ENCODE peak calls at places on chromosome 20, in eight cellular contexts. Z, F, L, C, A, D, X and G are unnamed samples.
A peak's percentile ranks its signal among the peaks of the same experiment; 100 is the strongest.

GRCh38 chr20:32930701-32931100 is 72.0 kb downstream of the EFCAB8 start:
- DNase-seq in Z (no peak), F (no peak), L (no peak), C (no peak), A (no peak), D (no peak), X (no peak), G (no peak)

GRCh38 chr20:50312682-50313187 is 122.1 kb downstream of the CEBPB start:
- DNase-seq in Z (no peak), F (peak; percentile 79), L (peak; percentile 94), C (no peak), A (peak; percentile 79), D (no peak), X (no peak), G (no peak)

GRCh38 chr20:32521780-32522524 is 63.2 kb downstream of the NOL4L start:
- DNase-seq in Z (peak; percentile 79), F (peak; percentile 47), L (no peak), C (no peak), A (peak; percentile 45), D (peak; percentile 89), X (peak; percentile 92), G (peak; percentile 72)

GRCh38 chr20:9360427-9360826 is 154.0 kb upstream of the LAMP5 start:
- DNase-seq in Z (no peak), F (no peak), L (no peak), C (no peak), A (no peak), D (no peak), X (no peak), G (no peak)

GRCh38 chr20:33970229-33970628 is 23.5 kb upstream of the RALY start:
- DNase-seq in Z (no peak), F (no peak), L (no peak), C (no peak), A (no peak), D (no peak), X (no peak), G (no peak)

GRCh38 chr20:44733341-44734069 is 12.2 kb upstream of the KCNK15 start:
- DNase-seq in Z (peak; percentile 69), F (peak; percentile 64), L (peak; percentile 90), C (no peak), A (peak; percentile 66), D (peak; percentile 46), X (peak; percentile 84), G (no peak)

GRCh38 chr20:32655903-32656500 is 17.7 kb downstream of the C20orf203 start:
- DNase-seq in Z (no peak), F (no peak), L (no peak), C (no peak), A (no peak), D (no peak), X (no peak), G (no peak)

GRCh38 chr20:10671221-10671849 is 2.5 kb downstream of the JAG1 start:
- DNase-seq in Z (peak; percentile 98), F (peak; percentile 93), L (peak; percentile 96), C (peak; percentile 82), A (no peak), D (peak; percentile 30), X (peak; percentile 72), G (no peak)

GRCh38 chr20:13322621-13323020 is 101.5 kb downstream of the ISM1 start:
- DNase-seq in Z (no peak), F (no peak), L (no peak), C (no peak), A (no peak), D (no peak), X (no peak), G (no peak)

GRCh38 chr20:19727251-19727847 is 30.7 kb upstream of the RIN2 start:
- DNase-seq in Z (no peak), F (no peak), L (no peak), C (no peak), A (no peak), D (no peak), X (no peak), G (no peak)

GRCh38 chr20:38167851-38168760 is 3.0 kb upstream of the TGM2 start:
- DNase-seq in Z (peak; percentile 57), F (peak; percentile 77), L (peak; percentile 96), C (no peak), A (peak; percentile 88), D (no peak), X (no peak), G (no peak)

GRCh38 chr20:4437131-4437530 is 284.6 kb upstream of the PRND start:
- DNase-seq in Z (no peak), F (no peak), L (no peak), C (no peak), A (no peak), D (no peak), X (no peak), G (no peak)

GRCh38 chr20:20499469-20499868 is 131.6 kb downstream of the INSM1 start:
- DNase-seq in Z (no peak), F (no peak), L (no peak), C (no peak), A (no peak), D (no peak), X (no peak), G (no peak)

GRCh38 chr20:10313701-10314100 is 95.1 kb downstream of the SNAP25 start:
- DNase-seq in Z (no peak), F (no peak), L (no peak), C (no peak), A (no peak), D (no peak), X (no peak), G (no peak)

GRCh38 chr20:54284928-54285704 is 77.2 kb downstream of the PFDN4 start:
- DNase-seq in Z (no peak), F (no peak), L (no peak), C (peak; percentile 5), A (no peak), D (no peak), X (no peak), G (no peak)

GRCh38 chr20:20440473-20440872 is 72.6 kb downstream of the INSM1 start:
- DNase-seq in Z (no peak), F (no peak), L (no peak), C (no peak), A (no peak), D (no peak), X (no peak), G (no peak)

GRCh38 chr20:48921168-48921882 is at the start of gene ARFGEF2:
- DNase-seq in Z (peak; percentile 92), F (peak; percentile 88), L (peak; percentile 95), C (no peak), A (peak; percentile 93), D (peak; percentile 93), X (peak; percentile 93), G (peak; percentile 94)

GRCh38 chr20:45725134-45725533 is 3.0 kb downstream of the SPINT4 start:
- DNase-seq in Z (no peak), F (no peak), L (no peak), C (no peak), A (no peak), D (no peak), X (no peak), G (no peak)

GRCh38 chr20:49987015-49987867 is 4.5 kb downstream of the SNAI1 start:
- DNase-seq in Z (no peak), F (no peak), L (no peak), C (no peak), A (no peak), D (no peak), X (no peak), G (no peak)

GRCh38 chr20:58921564-58921963 is 59.5 kb upstream of the NELFCD start:
- DNase-seq in Z (no peak), F (no peak), L (no peak), C (no peak), A (no peak), D (no peak), X (no peak), G (no peak)

GRCh38 chr20:32224463-32224862 is 16.8 kb downstream of the POFUT1 start:
- DNase-seq in Z (no peak), F (no peak), L (no peak), C (no peak), A (no peak), D (no peak), X (no peak), G (no peak)

GRCh38 chr20:32524871-32525501 is 60.1 kb downstream of the NOL4L start:
- DNase-seq in Z (no peak), F (no peak), L (peak; percentile 88), C (no peak), A (peak; percentile 56), D (no peak), X (no peak), G (no peak)

GRCh38 chr20:50471231-50471630 is 39.0 kb upstream of the PTPN1 start:
- DNase-seq in Z (no peak), F (no peak), L (no peak), C (no peak), A (no peak), D (no peak), X (no peak), G (no peak)

GRCh38 chr20:51826372-51826771 is 24.1 kb upstream of the SALL4 start:
- DNase-seq in Z (no peak), F (no peak), L (no peak), C (no peak), A (no peak), D (no peak), X (no peak), G (no peak)
- TF ChIP-seq CTCF in Z (no peak), F (no peak), L (no peak), C (no peak), A (no peak), D (no peak), X (no peak), G (no peak)

GRCh38 chr20:14824996-14825395 is 487.6 kb upstream of the FLRT3 start:
- DNase-seq in Z (no peak), F (no peak), L (no peak), C (no peak), A (no peak), D (no peak), X (no peak), G (no peak)

GRCh38 chr20:14821251-14821650 is 483.8 kb upstream of the FLRT3 start:
- DNase-seq in Z (no peak), F (no peak), L (no peak), C (no peak), A (no peak), D (no peak), X (no peak), G (no peak)

GRCh38 chr20:14817121-14817520 is 479.7 kb upstream of the FLRT3 start:
- DNase-seq in Z (no peak), F (no peak), L (no peak), C (no peak), A (no peak), D (no peak), X (no peak), G (no peak)

GRCh38 chr20:14816471-14816870 is 479.1 kb upstream of the FLRT3 start:
- DNase-seq in Z (no peak), F (no peak), L (no peak), C (no peak), A (no peak), D (no peak), X (no peak), G (no peak)

GRCh38 chr20:14820771-14821170 is 483.4 kb upstream of the FLRT3 start:
- DNase-seq in Z (no peak), F (no peak), L (no peak), C (no peak), A (no peak), D (no peak), X (no peak), G (no peak)
- TF ChIP-seq CTCF in Z (no peak), F (no peak), L (no peak), C (no peak), A (no peak), D (no peak), X (no peak), G (no peak)

GRCh38 chr20:23526850-23527249 is 35.9 kb downstream of the CST8 start:
- DNase-seq in Z (no peak), F (no peak), L (no peak), C (no peak), A (no peak), D (no peak), X (no peak), G (no peak)
- TF ChIP-seq CTCF in Z (no peak), F (no peak), L (no peak), C (no peak), A (no peak), D (peak; percentile 13), X (no peak), G (no peak)

GRCh38 chr20:57291003-57291402 is 24.6 kb upstream of the BMP7 start:
- DNase-seq in Z (no peak), F (no peak), L (no peak), C (no peak), A (no peak), D (no peak), X (peak; percentile 66), G (no peak)
- TF ChIP-seq CTCF in Z (no peak), F (no peak), L (no peak), C (peak; percentile 50), A (no peak), D (peak; percentile 51), X (peak; percentile 30), G (no peak)